ENCODE peak calls at places on chromosome 5, in five cellular contexts. A is PC-3; M is IMR-90; K is stomach; Q is CD4-positive, alpha-beta T cell. Y is an unnamed sample.

GRCh38 chr5:92378961-92379611 is 996.0 kb upstream of the ARRDC3 start:
- DNase-seq in A (peak), M (peak), K (no peak), Q (no peak), Y (no peak)

GRCh38 chr5:108421713-108422112 is 39.8 kb upstream of the FBXL17 start:
- DNase-seq in A (peak), M (peak), K (no peak), Q (no peak), Y (no peak)

GRCh38 chr5:151733727-151734408 is 24.6 kb downstream of the ATOX1 start:
- DNase-seq in A (no peak), M (peak), K (no peak), Q (no peak), Y (no peak)

GRCh38 chr5:7904170-7904569 is 35.2 kb downstream of the MTRR start:
- DNase-seq in A (peak), M (peak), K (no peak), Q (no peak), Y (peak)

GRCh38 chr5:123455640-123456039 is 32.4 kb upstream of the CEP120 start:
- DNase-seq in A (no peak), M (no peak), K (no peak), Q (no peak), Y (no peak)

GRCh38 chr5:151692312-151692711 is 5.6 kb upstream of the SPARC start:
- DNase-seq in A (peak), M (no peak), K (no peak), Q (no peak), Y (no peak)

GRCh38 chr5:34411470-34412346 is 244.4 kb upstream of the RAI14 start:
- DNase-seq in A (no peak), M (peak), K (no peak), Q (no peak), Y (no peak)

GRCh38 chr5:96565843-96566242 is 96.3 kb upstream of the CAST start:
- DNase-seq in A (peak), M (peak), K (no peak), Q (no peak), Y (peak)

GRCh38 chr5:112960316-112960715 is 16.3 kb upstream of the DCP2 start:
- DNase-seq in A (no peak), M (no peak), K (no peak), Q (no peak), Y (no peak)

GRCh38 chr5:155418960-155419579 is 405.5 kb downstream of the KIF4B start:
- DNase-seq in A (no peak), M (no peak), K (no peak), Q (no peak), Y (no peak)

GRCh38 chr5:147522435-147522834 is 12.6 kb upstream of the DPYSL3 start:
- DNase-seq in A (peak), M (peak), K (no peak), Q (no peak), Y (peak)

GRCh38 chr5:146825033-146825432 is 53.5 kb downstream of the PPP2R2B start:
- DNase-seq in A (peak), M (peak), K (no peak), Q (no peak), Y (peak)

GRCh38 chr5:102152906-102153787 is 142.9 kb downstream of the SLCO4C1 start:
- DNase-seq in A (peak), M (no peak), K (no peak), Q (no peak), Y (peak)

GRCh38 chr5:29262683-29263082 is 1930.8 kb upstream of the CDH6 start:
- DNase-seq in A (peak), M (no peak), K (no peak), Q (no peak), Y (peak)

GRCh38 chr5:16461782-16462181 is 3.8 kb downstream of the ZNF622 start:
- DNase-seq in A (peak), M (peak), K (no peak), Q (no peak), Y (no peak)

GRCh38 chr5:72441094-72441723 is 66.0 kb downstream of the ZNF366 start:
- DNase-seq in A (no peak), M (peak), K (no peak), Q (no peak), Y (no peak)

GRCh38 chr5:43854697-43855292 is 251.8 kb downstream of the NNT start:
- DNase-seq in A (no peak), M (peak), K (no peak), Q (no peak), Y (no peak)

GRCh38 chr5:88761269-88761880 is 121.6 kb downstream of the MEF2C start:
- DNase-seq in A (peak), M (peak), K (no peak), Q (no peak), Y (no peak)

GRCh38 chr5:174910245-174910737 is 185.9 kb downstream of the MSX2 start:
- DNase-seq in A (peak), M (peak), K (peak), Q (peak), Y (peak)

GRCh38 chr5:157933005-157933404 is 74.1 kb upstream of the CLINT1 start:
- DNase-seq in A (no peak), M (no peak), K (no peak), Q (no peak), Y (no peak)

GRCh38 chr5:175894805-175895204 is 23.4 kb downstream of the CPLX2 start:
- DNase-seq in A (no peak), M (no peak), K (no peak), Q (no peak), Y (no peak)

GRCh38 chr5:107808671-107809137 is 138.0 kb upstream of the EFNA5 start:
- DNase-seq in A (no peak), M (no peak), K (no peak), Q (no peak), Y (no peak)

GRCh38 chr5:112957409-112957808 is 19.2 kb upstream of the DCP2 start:
- DNase-seq in A (peak), M (no peak), K (no peak), Q (no peak), Y (no peak)

GRCh38 chr5:158843305-158843704 is 256.4 kb downstream of the EBF1 start:
- DNase-seq in A (no peak), M (no peak), K (no peak), Q (no peak), Y (no peak)

GRCh38 chr5:53063791-53064190 is 45.8 kb downstream of the MOCS2 start:
- DNase-seq in A (no peak), M (no peak), K (no peak), Q (no peak), Y (no peak)

GRCh38 chr5:33650911-33651310 is 210.1 kb downstream of the TARS1 start:
- DNase-seq in A (peak), M (peak), K (no peak), Q (no peak), Y (peak)

GRCh38 chr5:150625831-150626746 is 14.4 kb upstream of the SYNPO start:
- DNase-seq in A (no peak), M (no peak), K (no peak), Q (no peak), Y (no peak)

GRCh38 chr5:40276426-40277102 is 403.2 kb upstream of the PTGER4 start:
- DNase-seq in A (peak), M (no peak), K (no peak), Q (no peak), Y (no peak)

GRCh38 chr5:135186662-135187522 is 152.9 kb upstream of the PITX1 start:
- DNase-seq in A (peak), M (peak), K (no peak), Q (no peak), Y (peak)
- TF ChIP-seq CTCF in A (peak), M (no peak), K (peak), Q (no peak), Y (peak)

GRCh38 chr5:81537905-81538535 is 144.1 kb upstream of the ACOT12 start:
- DNase-seq in A (no peak), M (no peak), K (no peak), Q (no peak), Y (no peak)
- H3K27ac ChIP-seq in A (no peak), M (no peak), K (no peak), Q (peak), Y (no peak)

GRCh38 chr5:68259696-68260095 is 44.1 kb downstream of the PIK3R1 start:
- DNase-seq in A (no peak), M (no peak), K (no peak), Q (no peak), Y (no peak)

GRCh38 chr5:68260455-68260854 is 44.9 kb downstream of the PIK3R1 start:
- DNase-seq in A (no peak), M (no peak), K (no peak), Q (no peak), Y (no peak)

GRCh38 chr5:68258531-68258930 is 43.0 kb downstream of the PIK3R1 start:
- DNase-seq in A (no peak), M (no peak), K (no peak), Q (no peak), Y (no peak)

GRCh38 chr5:68264024-68264956 is 48.7 kb downstream of the PIK3R1 start:
- DNase-seq in A (no peak), M (peak), K (no peak), Q (no peak), Y (no peak)

DNA sequence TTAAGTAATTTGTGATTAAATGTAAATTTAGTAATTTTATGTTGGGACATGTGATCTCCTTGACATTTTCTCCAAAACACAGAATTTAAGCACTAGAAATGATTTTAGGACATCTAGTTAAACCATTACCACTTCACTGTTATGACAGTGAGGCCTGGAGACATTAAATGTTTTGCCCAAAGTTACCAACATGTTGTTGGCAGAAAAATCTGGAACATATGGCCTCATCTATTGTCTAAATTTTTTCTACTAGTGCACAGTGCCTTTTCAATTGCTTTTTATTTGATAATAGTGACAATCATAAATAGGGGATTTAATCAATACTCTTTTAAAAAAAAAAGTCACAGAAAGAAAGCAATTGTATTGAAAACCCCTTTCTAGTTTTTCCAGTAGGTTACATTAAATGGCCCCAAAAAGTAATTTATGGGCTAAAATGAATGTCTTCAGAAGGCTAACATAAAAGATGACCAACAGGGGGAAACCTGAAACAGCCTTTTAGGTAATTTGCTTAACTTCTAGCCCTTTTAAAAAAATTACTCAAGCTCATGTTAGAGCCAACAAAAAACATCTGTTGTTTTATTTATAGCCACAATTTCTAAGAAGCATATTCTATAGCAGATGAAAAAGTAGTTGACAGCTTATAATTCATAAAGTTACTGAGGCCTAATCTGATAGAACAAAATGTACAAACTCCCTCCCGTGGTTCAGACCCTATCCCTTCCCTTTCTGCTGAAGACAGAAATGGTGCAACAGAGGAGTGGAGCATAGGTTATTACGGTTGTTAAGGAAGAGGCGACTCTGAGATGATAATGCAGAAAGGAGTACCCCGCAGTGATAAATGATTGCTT is 45.8 kb downstream of the PIK3R1 start:
- DNase-seq in A (no peak), M (peak), K (no peak), Q (no peak), Y (no peak)
- TF ChIP-seq CTCF in A (no peak), M (peak), K (no peak), Q (no peak), Y (peak)

GRCh38 chr5:168128154-168128553 is 163.3 kb upstream of the WWC1 start:
- DNase-seq in A (no peak), M (no peak), K (no peak), Q (no peak), Y (no peak)

GRCh38 chr5:168128556-168128955 is 162.9 kb upstream of the WWC1 start:
- DNase-seq in A (no peak), M (no peak), K (peak), Q (no peak), Y (no peak)

GRCh38 chr5:168135897-168136296 is 155.5 kb upstream of the WWC1 start:
- DNase-seq in A (no peak), M (no peak), K (no peak), Q (no peak), Y (no peak)

GRCh38 chr5:168131519-168131918 is 159.9 kb upstream of the WWC1 start:
- DNase-seq in A (no peak), M (no peak), K (no peak), Q (no peak), Y (no peak)

GRCh38 chr5:168132186-168132585 is 159.3 kb upstream of the WWC1 start:
- DNase-seq in A (no peak), M (peak), K (no peak), Q (no peak), Y (no peak)
- H3K27ac ChIP-seq in A (no peak), M (no peak), K (no peak), Q (no peak), Y (no peak)

Y was measured in RWPE1.